ENCODE peak calls at places on chromosomes 2 and 18, in six cellular contexts. S is fibroblast of lung; T is effector memory CD4-positive, alpha-beta T cell; C is CD8-positive, alpha-beta memory T cell; J is CD4-positive, alpha-beta T cell; O is uterus. V is an unnamed sample. For H3K9me3, the result is how much of the 10 kb centered on the place peaks cover.

GRCh38 chr2:150020937-150021673 is 433.5 kb upstream of the MMADHC start:
- DNase-seq in J (no peak), S (no peak), T (no peak), O (no peak), C (no peak), V (no peak)

GRCh38 chr2:67564076-67564475 is 166.9 kb downstream of the ETAA1 start:
- DNase-seq in T (no peak), S (peak), O (no peak), J (no peak), C (no peak), V (no peak)

GRCh38 chr18:59715445-59715844 is 18.2 kb upstream of the CCBE1 start:
- DNase-seq in J (no peak), O (no peak), C (no peak), T (no peak), S (peak), V (no peak)

GRCh38 chr2:42929985-42930581 is 137.7 kb upstream of the HAAO start:
- DNase-seq in J (no peak), C (no peak), S (peak), O (peak), T (no peak), V (no peak)

GRCh38 chr2:232634319-232635150 is 1.1 kb downstream of the EFHD1 start:
- DNase-seq in J (no peak), S (peak), T (no peak), O (peak), C (no peak), V (no peak)

GRCh38 chr2:65630643-65631042 is 198.2 kb upstream of the SPRED2 start:
- DNase-seq in J (no peak), T (no peak), C (no peak), O (peak), S (peak), V (no peak)

GRCh38 chr2:202736826-202737225 is 102.1 kb downstream of the FAM117B start:
- DNase-seq in C (no peak), O (no peak), J (no peak), T (no peak), S (no peak), V (no peak)

GRCh38 chr2:121902616-121903015 is 147.2 kb downstream of the TSN start:
- DNase-seq in T (no peak), S (no peak), J (no peak), O (no peak), C (no peak), V (no peak)

GRCh38 chr2:25517701-25518100 is 155.7 kb downstream of the DTNB start:
- DNase-seq in S (no peak), C (no peak), O (no peak), T (no peak), J (no peak), V (no peak)

GRCh38 chr2:119234021-119235019 is 10.7 kb downstream of the STEAP3 start:
- DNase-seq in T (no peak), J (no peak), C (no peak), S (no peak), O (no peak), V (no peak)

GRCh38 chr18:32922951-32923430 is 150.2 kb upstream of the KLHL14 start:
- DNase-seq in O (no peak), T (no peak), C (no peak), S (peak), J (no peak), V (no peak)

GRCh38 chr18:13688191-13689136 is 37.9 kb downstream of the FAM210A start:
- DNase-seq in O (no peak), C (no peak), T (no peak), J (no peak), S (no peak), V (no peak)

GRCh38 chr2:185291035-185291647 is 447.5 kb upstream of the FSIP2 start:
- DNase-seq in O (no peak), S (peak), T (no peak), C (peak), J (no peak), V (peak)

GRCh38 chr2:213232649-213233437 is 51.4 kb upstream of the SPAG16 start:
- DNase-seq in O (no peak), J (peak), S (peak), C (peak), T (peak), V (no peak)

GRCh38 chr2:166518634-166519390 is 24.8 kb upstream of the SCN7A start:
- DNase-seq in J (no peak), C (no peak), S (peak), T (no peak), O (no peak), V (no peak)

GRCh38 chr2:47631840-47632398 is 151.0 kb upstream of the MSH6 start:
- DNase-seq in T (no peak), O (no peak), J (no peak), C (no peak), S (peak), V (no peak)

GRCh38 chr2:46943881-46944798 is 28.5 kb upstream of the MCFD2 start:
- DNase-seq in J (peak), O (no peak), T (peak), S (no peak), C (peak), V (no peak)

GRCh38 chr18:61643884-61644647 is 248.7 kb downstream of the RNF152 start:
- DNase-seq in S (no peak), T (no peak), J (no peak), O (no peak), C (no peak), V (no peak)

GRCh38 chr18:48792141-48792540 is 158.6 kb downstream of the SMAD7 start:
- DNase-seq in C (no peak), T (no peak), O (no peak), J (no peak), S (no peak), V (peak)

DNA sequence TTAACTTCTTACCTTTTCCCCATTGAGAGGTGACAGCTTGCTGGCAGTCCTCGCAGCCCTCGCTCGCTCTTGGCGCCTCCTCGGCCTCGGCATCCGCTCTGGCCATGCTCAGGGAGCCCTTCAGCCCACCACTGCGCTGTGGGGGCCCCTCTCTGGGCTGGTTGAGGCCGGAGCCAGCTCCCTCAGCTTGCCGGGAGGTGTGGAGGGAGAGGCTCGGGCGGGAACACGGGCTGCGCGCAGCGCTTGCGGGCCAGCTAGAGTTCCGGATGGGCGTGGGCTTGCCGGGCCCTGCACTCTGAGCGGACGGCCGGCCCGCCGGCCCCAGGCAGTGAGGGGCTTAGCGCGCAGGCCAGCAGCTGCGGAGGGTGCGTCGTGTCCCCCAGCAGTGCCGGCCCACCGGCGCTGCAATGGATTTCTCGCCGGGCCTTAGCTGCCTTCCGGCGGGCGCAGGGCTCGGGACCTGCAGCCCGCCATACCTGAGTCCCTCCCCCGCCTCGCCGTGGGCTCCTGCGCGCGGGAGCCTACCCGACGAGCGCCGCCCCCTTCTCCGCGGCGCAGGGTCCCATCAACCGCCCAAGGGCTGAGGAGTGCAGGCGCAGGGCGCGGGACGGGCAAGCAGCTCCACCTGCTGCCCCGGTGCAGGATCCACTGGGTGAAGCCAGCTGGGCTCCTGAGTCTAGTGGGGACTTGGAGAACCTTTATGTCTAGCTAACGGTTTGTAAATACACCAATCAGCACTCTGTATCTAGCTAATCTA is 335.0 kb downstream of the CBLN2 start:
- DNase-seq in T (no peak), O (no peak), S (no peak), J (no peak), C (no peak), V (no peak)
- H3K9me3 ChIP-seq in T (under half), O (under half), S (under half), J (under half), C (under half), V (under half)

GRCh38 chr2:157989227-157989626 is 112.4 kb upstream of the UPP2 start:
- DNase-seq in S (no peak), J (no peak), T (no peak), C (no peak), O (no peak), V (no peak)

GRCh38 chr2:157995117-157995516 is 106.6 kb upstream of the UPP2 start:
- DNase-seq in S (no peak), T (no peak), J (no peak), O (no peak), C (no peak), V (no peak)

GRCh38 chr2:157991932-157992331 is 109.7 kb upstream of the UPP2 start:
- DNase-seq in S (no peak), O (no peak), J (no peak), T (no peak), C (no peak), V (no peak)

GRCh38 chr2:157986761-157987160 is 110.6 kb upstream of the ACVR1 start:
- DNase-seq in C (no peak), S (no peak), J (no peak), T (no peak), O (no peak), V (no peak)

DNA sequence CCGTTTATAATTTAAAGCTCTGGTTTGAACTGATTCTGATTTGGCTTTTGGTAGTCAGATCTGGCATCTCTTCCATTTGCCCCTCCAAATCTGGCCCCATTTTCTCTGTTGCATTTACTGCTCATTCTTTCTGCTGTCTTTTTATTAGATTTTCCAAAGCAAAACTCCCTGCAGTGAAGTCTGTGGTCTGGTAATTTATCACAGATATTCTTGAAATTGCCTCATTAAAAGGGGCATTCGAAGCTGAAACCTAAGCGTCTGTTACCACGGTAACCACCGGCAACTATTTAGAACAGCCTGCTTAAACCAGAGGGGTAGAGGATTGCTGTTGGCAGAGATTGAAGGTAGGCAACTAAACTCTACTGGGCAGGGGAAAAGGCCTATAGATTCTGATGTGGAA is 111.5 kb upstream of the UPP2 start:
- DNase-seq in J (no peak), S (peak), C (no peak), T (no peak), O (no peak), V (no peak)
- H3K27ac ChIP-seq in J (no peak), S (no peak), C (no peak), T (no peak), O (no peak), V (no peak)

GRCh38 chr2:61017556-61018318 is at the start of the genes PEX13 and PUS10:
- DNase-seq in S (peak), J (peak), O (peak), C (peak), T (peak), V (peak)
- H3K9me3 ChIP-seq in S (under half), J (under half), O (under half), C (under half), T (under half), V (under half)

GRCh38 chr2:241110089-241110606 is 8.1 kb upstream of the MTERF4 start:
- DNase-seq in C (no peak), S (no peak), J (no peak), O (no peak), T (no peak), V (peak)
- H3K27ac ChIP-seq in C (no peak), S (no peak), J (peak), O (no peak), T (peak), V (no peak)

DNA sequence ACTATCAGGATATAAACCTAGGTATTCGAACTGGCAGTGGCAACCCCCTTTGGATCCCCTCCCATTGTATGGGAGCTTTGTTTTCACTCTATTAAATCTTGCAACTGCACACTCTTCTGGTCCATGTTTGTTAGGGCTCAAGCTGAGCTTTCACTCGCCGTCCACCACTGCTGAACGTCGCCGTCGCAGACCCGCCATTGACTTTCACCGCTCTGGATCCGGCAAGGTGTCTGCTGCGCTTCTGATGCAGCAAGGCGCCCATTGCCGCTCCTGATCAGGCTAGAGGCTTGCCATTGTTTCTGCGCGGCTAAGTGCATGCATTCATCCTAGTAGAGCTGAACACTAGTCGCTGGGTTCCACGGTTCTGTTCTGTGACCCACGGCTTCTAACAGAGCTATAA is 69.1 kb downstream of the LCLAT1 start:
- DNase-seq in S (no peak), J (no peak), O (no peak), T (no peak), C (no peak), V (no peak)
- H3K9me3 ChIP-seq in S (under half), J (under half), O (under half), T (under half), C (under half), V (under half)

GRCh38 chr2:36413218-36413617 is 57.6 kb downstream of the CRIM1 start:
- DNase-seq in S (peak), T (no peak), J (no peak), C (no peak), O (no peak), V (no peak)

GRCh38 chr2:36416370-36417165 is 61.0 kb downstream of the CRIM1 start:
- DNase-seq in S (peak), T (no peak), O (peak), C (no peak), J (no peak), V (no peak)

GRCh38 chr2:36414307-36414706 is 58.7 kb downstream of the CRIM1 start:
- DNase-seq in C (no peak), O (no peak), J (no peak), T (no peak), S (no peak), V (no peak)

GRCh38 chr2:36411962-36412444 is 56.4 kb downstream of the CRIM1 start:
- DNase-seq in S (no peak), T (no peak), O (no peak), C (no peak), J (no peak), V (no peak)

DNA sequence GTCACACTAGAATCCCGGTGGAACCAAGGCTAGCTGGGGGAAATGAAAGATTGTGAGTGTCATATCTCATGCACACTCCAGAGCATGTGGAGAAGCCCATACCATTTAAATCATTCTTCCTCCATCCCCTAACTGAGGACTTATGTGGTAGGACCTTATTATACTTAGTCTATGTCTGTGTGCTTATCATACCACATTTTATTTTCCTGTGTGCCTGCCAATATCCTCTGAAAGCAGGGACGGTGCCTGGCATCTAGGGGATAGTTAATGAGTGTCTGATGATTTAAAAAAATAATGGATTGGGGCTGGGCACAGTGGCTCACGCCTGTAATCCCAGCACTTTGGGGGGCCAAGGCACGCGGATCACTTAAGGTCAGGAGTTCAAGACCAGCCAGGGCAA is 60.0 kb downstream of the CRIM1 start:
- DNase-seq in C (no peak), T (no peak), J (no peak), S (no peak), O (no peak), V (no peak)
- H3K27ac ChIP-seq in C (no peak), T (no peak), J (no peak), S (no peak), O (no peak), V (peak)

V was measured in sigmoid colon.